ENCODE peak calls at places on chromosomes 6 and 20, in four cellular contexts. I is suprapubic skin, E is left ventricle myocardium inferior, Z is GM20000. L is an unnamed sample.

GRCh38 chr6:139313784-139314545 is 22.2 kb upstream of the TXLNB start:
- DNase-seq in I (no peak), E (no peak), Z (no peak), L (no peak)

GRCh38 chr6:156686429-156686939 is 90.7 kb upstream of the ARID1B start:
- DNase-seq in I (peak), E (no peak), Z (peak), L (no peak)

GRCh38 chr20:10611357-10611756 is 62.4 kb downstream of the JAG1 start:
- DNase-seq in I (no peak), E (peak), Z (peak), L (no peak)

GRCh38 chr6:169158750-169159149 is 94.9 kb downstream of the THBS2 start:
- DNase-seq in I (no peak), E (no peak), Z (no peak), L (no peak)

GRCh38 chr6:136782021-136782770 is 10.1 kb downstream of the MAP3K5 start:
- DNase-seq in I (no peak), E (no peak), Z (no peak), L (no peak)

GRCh38 chr6:19554356-19555225 is 282.6 kb upstream of the ID4 start:
- DNase-seq in I (no peak), E (no peak), Z (no peak), L (no peak)

GRCh38 chr20:24731312-24731711 is 217.8 kb upstream of the CST7 start:
- DNase-seq in I (no peak), E (no peak), Z (no peak), L (no peak)

GRCh38 chr20:3433720-3434119 is 26.3 kb upstream of the DNAAF9 start:
- DNase-seq in I (no peak), E (no peak), Z (no peak), L (no peak)

GRCh38 chr20:54598351-54598750 is 123.0 kb downstream of the DOK5 start:
- DNase-seq in I (no peak), E (no peak), Z (no peak), L (no peak)

GRCh38 chr6:113610377-113610988 is 246.7 kb upstream of the MARCKS start:
- DNase-seq in I (no peak), E (no peak), Z (no peak), L (no peak)

GRCh38 chr20:62382306-62383198 is 4.4 kb upstream of the RPS21 start:
- DNase-seq in I (no peak), E (peak), Z (peak), L (no peak)

GRCh38 chr6:87198496-87198895 is 43.1 kb downstream of the ZNF292 start:
- DNase-seq in I (no peak), E (no peak), Z (no peak), L (no peak)

GRCh38 chr6:170152989-170153388 is 137.9 kb downstream of the DLL1 start:
- DNase-seq in I (peak), E (peak), Z (no peak), L (no peak)

GRCh38 chr6:27771240-27771639 is 141.0 kb downstream of the OR2B2 start:
- DNase-seq in I (no peak), E (no peak), Z (no peak), L (no peak)

GRCh38 chr20:35883341-35883777 is 70.9 kb downstream of the SCAND1 start:
- DNase-seq in I (no peak), E (no peak), Z (no peak), L (no peak)

GRCh38 chr20:3935956-3936340 is 46.8 kb downstream of the PANK2 start:
- DNase-seq in I (no peak), E (no peak), Z (no peak), L (no peak)

GRCh38 chr6:28618889-28619555 is 93.3 kb downstream of the GPX5 start:
- DNase-seq in I (no peak), E (no peak), Z (no peak), L (no peak)

GRCh38 chr20:46031701-46032254 is 2.8 kb downstream of the SLC12A5 start:
- DNase-seq in I (no peak), E (no peak), Z (peak), L (no peak)

GRCh38 chr6:97394160-97394748 is 111.2 kb upstream of the MMS22L start:
- DNase-seq in I (no peak), E (no peak), Z (peak), L (no peak)

GRCh38 chr20:51595744-51596143 is 53.2 kb upstream of the NFATC2 start:
- DNase-seq in I (no peak), E (no peak), Z (no peak), L (no peak)

GRCh38 chr6:140281236-140281635 is 906.8 kb upstream of the CITED2 start:
- DNase-seq in I (no peak), E (no peak), Z (no peak), L (no peak)

GRCh38 chr20:50450493-50450826 is 59.7 kb upstream of the PTPN1 start:
- DNase-seq in I (no peak), E (no peak), Z (no peak), L (no peak)

GRCh38 chr6:104625536-104625935 is 234.2 kb downstream of the HACE1 start:
- DNase-seq in I (no peak), E (no peak), Z (no peak), L (no peak)

DNA sequence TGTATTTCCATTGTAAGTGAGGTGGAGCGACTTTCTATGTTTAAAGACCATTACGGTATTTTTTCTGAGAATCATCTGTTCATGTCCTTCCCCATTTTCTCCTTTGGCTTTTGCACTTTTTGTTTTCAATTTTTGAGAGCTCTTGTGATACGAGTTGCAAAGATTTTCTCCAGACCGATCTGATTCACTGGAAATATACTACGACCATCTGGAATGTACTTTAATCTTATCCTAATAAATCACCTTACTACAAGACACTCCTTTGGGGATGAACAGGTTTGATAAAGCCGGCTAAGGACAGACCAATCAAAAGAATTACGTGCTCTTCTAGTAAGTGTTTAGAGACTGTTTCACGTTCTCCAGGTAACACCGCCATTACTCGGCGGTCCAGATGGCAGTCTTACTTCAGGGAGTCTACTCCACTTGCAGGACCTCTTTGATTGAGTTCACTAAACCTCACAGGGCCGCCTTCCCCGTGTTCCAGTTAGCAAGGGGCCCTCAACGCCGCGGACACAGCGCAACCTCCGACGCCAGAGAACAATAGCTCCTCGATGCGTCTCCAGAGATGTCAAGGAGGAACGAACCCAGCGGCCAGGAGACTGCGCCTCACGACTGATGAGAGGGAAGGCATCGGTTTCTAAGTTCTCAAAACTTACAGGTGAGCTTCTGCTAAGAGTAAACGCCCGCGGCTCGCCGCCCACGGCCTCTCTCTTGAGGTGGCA is 949 bp upstream of the WTAP start:
- DNase-seq in I (no peak), E (no peak), Z (no peak), L (no peak)
- TF ChIP-seq CTCF in I (no peak), E (no peak), Z (no peak), L (no peak)

GRCh38 chr20:37243937-37244571 is 17.6 kb downstream of the GHRH start:
- DNase-seq in I (no peak), E (peak), Z (no peak), L (no peak)

GRCh38 chr20:37245181-37245580 is 16.4 kb downstream of the GHRH start:
- DNase-seq in I (no peak), E (no peak), Z (no peak), L (no peak)

GRCh38 chr20:37244572-37244957 is 17.0 kb downstream of the GHRH start:
- DNase-seq in I (no peak), E (no peak), Z (no peak), L (no peak)

GRCh38 chr20:37242503-37242902 is 19.1 kb downstream of the GHRH start:
- DNase-seq in I (no peak), E (no peak), Z (no peak), L (no peak)

GRCh38 chr20:37243076-37243936 is 18.3 kb downstream of the GHRH start:
- DNase-seq in I (peak), E (no peak), Z (no peak), L (no peak)
- TF ChIP-seq CTCF in I (no peak), E (no peak), Z (no peak), L (no peak)

DNA sequence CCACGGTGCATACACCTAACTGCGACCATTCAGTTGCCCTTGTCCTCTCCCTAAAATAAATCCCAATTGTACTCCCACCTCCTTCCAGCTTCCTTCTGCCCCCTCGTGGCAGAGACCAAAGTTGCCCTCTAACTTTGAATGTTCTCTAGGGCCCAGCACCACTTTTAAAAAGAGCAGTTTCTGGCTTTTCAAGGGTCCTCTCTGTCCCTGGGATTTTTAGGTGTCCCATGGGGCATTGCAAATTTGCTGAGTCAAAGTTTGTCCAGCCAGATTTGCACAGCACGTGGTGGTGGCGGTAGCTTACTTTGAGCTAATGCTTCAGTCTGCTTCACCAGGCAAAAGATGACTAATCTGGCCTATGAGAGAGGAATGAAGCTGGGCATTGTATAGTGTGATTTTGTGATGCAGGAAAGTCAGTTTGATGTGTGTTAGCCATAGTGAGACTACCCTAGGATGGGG is 100.2 kb downstream of the PERP start:
- DNase-seq in I (no peak), E (no peak), Z (peak), L (no peak)
- TF ChIP-seq CTCF in I (peak), E (peak), Z (peak), L (no peak)

GRCh38 chr20:44173116-44173515 is 13.9 kb downstream of the JPH2 start:
- DNase-seq in I (no peak), E (no peak), Z (no peak), L (no peak)

GRCh38 chr20:44171775-44172571 is 15.0 kb downstream of the JPH2 start:
- DNase-seq in I (no peak), E (no peak), Z (no peak), L (no peak)

GRCh38 chr20:44173846-44174245 is 13.1 kb downstream of the JPH2 start:
- DNase-seq in I (no peak), E (no peak), Z (no peak), L (no peak)

GRCh38 chr20:44172572-44172950 is 14.4 kb downstream of the JPH2 start:
- DNase-seq in I (no peak), E (no peak), Z (no peak), L (no peak)

GRCh38 chr20:44170796-44171410 is 16.1 kb downstream of the JPH2 start:
- DNase-seq in I (no peak), E (no peak), Z (no peak), L (no peak)
- TF ChIP-seq CTCF in I (no peak), E (no peak), Z (no peak), L (no peak)

GRCh38 chr6:151393410-151393809 is 2.1 kb upstream of the ZBTB2 start:
- DNase-seq in I (no peak), E (no peak), Z (no peak), L (no peak)
- TF ChIP-seq CTCF in I (no peak), E (no peak), Z (no peak), L (no peak)

GRCh38 chr6:151911401-151911800 is 103.9 kb downstream of the ESR1 start:
- DNase-seq in I (no peak), E (no peak), Z (no peak), L (no peak)
- TF ChIP-seq CTCF in I (no peak), E (no peak), Z (no peak), L (no peak)

GRCh38 chr6:81242634-81243033 is 509.8 kb downstream of the TENT5A start:
- DNase-seq in I (no peak), E (no peak), Z (no peak), L (no peak)

GRCh38 chr6:81246200-81246599 is 506.3 kb downstream of the TENT5A start:
- DNase-seq in I (no peak), E (no peak), Z (no peak), L (no peak)

GRCh38 chr6:81238390-81238789 is 514.1 kb downstream of the TENT5A start:
- DNase-seq in I (no peak), E (no peak), Z (no peak), L (no peak)

GRCh38 chr6:81241126-81241525 is 511.4 kb downstream of the TENT5A start:
- DNase-seq in I (no peak), E (no peak), Z (no peak), L (no peak)

DNA sequence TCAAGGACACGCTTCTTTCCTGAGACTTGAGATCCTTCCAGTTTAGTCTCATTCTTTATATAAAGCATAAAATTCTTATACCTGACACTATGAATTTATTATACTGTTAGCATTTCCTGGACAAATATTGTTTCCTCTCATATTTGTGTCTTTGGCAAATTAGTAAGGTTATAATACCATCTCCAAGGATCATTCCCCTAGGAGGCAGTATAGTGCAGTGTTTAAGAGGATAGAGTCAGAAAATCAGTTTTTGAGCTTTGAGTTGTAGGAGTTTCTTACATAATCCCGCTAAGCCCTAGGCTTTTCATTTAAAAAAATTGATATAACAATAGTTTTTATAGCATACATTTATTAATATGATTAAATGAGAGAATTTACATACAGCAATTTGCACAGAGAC is 510.8 kb downstream of the TENT5A start:
- DNase-seq in I (no peak), E (no peak), Z (no peak), L (no peak)
- TF ChIP-seq CTCF in I (no peak), E (peak), Z (no peak), L (no peak)

GRCh38 chr6:151443449-151443848 is 8.5 kb downstream of the RMND1 start:
- DNase-seq in I (no peak), E (no peak), Z (no peak), L (no peak)

GRCh38 chr6:151441390-151442166 is 10.3 kb downstream of the RMND1 start:
- DNase-seq in I (no peak), E (no peak), Z (no peak), L (no peak)

GRCh38 chr6:151440498-151440897 is 11.4 kb downstream of the RMND1 start:
- DNase-seq in I (no peak), E (no peak), Z (peak), L (no peak)

GRCh38 chr6:151442359-151442758 is 9.6 kb downstream of the RMND1 start:
- DNase-seq in I (no peak), E (no peak), Z (no peak), L (no peak)

DNA sequence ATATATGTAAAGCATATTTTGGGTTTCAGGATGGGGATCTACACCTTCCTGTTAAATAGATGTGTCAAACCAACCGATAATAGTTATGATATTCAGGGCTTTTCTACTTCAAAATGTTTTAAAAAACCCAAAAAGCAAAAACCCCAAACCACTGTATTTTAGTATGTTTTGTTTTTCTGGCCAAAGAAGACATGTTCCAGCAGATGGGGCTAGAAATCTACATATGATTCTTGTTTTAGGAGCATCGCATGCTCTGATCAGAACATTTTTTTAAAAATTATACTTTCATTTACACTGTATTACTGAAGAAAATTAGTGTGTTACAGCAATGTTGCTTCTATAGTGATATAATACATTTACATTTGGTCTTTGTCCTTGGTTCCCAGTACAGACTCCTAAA is 11.0 kb downstream of the RMND1 start:
- DNase-seq in I (no peak), E (no peak), Z (no peak), L (no peak)
- TF ChIP-seq CTCF in I (peak), E (peak), Z (peak), L (no peak)

GRCh38 chr6:111565316-111566221 is 40.1 kb downstream of the TRAF3IP2 start:
- DNase-seq in I (no peak), E (no peak), Z (peak), L (no peak)
- TF ChIP-seq CTCF in I (peak), E (no peak), Z (peak), L (no peak)

L was measured in omental fat pad.